ENCODE peak calls at places on chromosome 17, in four cellular contexts. F is upper lobe of right lung; N is CD4-positive, alpha-beta T cell; P is HepG2. O is an unnamed sample.
A peak's percentile ranks its signal among the peaks of the same experiment; 100 is the strongest.

GRCh38 chr17:720706-721539 is 6.3 kb upstream of the VPS53 start:
- DNase-seq in N (no peak), P (no peak), F (no peak), O (no peak)

GRCh38 chr17:11284811-11285210 is 43.8 kb downstream of the SHISA6 start:
- DNase-seq in F (no peak), P (no peak), N (no peak), O (no peak)

GRCh38 chr17:31442276-31442675 is 50.8 kb downstream of the RAB11FIP4 start:
- DNase-seq in P (no peak), N (no peak), F (no peak), O (no peak)

GRCh38 chr17:45103269-45103795 is 29.0 kb downstream of the PLCD3 start:
- DNase-seq in N (no peak), P (no peak), F (no peak), O (peak; percentile 24)

GRCh38 chr17:64128787-64129514 is 993 bp downstream of the ERN1 start:
- DNase-seq in F (no peak), N (no peak), P (no peak), O (no peak)

GRCh38 chr17:68455756-68456528 is 1.4 kb downstream of the WIPI1 start:
- DNase-seq in F (no peak), P (peak; percentile 89), N (no peak), O (no peak)

GRCh38 chr17:781920-782731 is at the start of the genes GLOD4 and MRM3:
- DNase-seq in P (peak; percentile 73), F (peak; percentile 97), N (peak; percentile 92), O (peak; percentile 97)

GRCh38 chr17:81381632-81382577 is 13.4 kb upstream of the BAHCC1 start:
- DNase-seq in F (peak; percentile 62), N (no peak), P (no peak), O (peak; percentile 58)

GRCh38 chr17:42754782-42755181 is 6.2 kb upstream of the RAMP2 start:
- DNase-seq in P (no peak), N (no peak), F (no peak), O (peak; percentile 82)

GRCh38 chr17:32494621-32495346 is 8.0 kb downstream of the CDK5R1 start:
- DNase-seq in P (no peak), F (no peak), N (no peak), O (no peak)

GRCh38 chr17:49226771-49227435 is 3.7 kb downstream of the PHOSPHO1 start:
- DNase-seq in F (no peak), N (no peak), P (no peak), O (no peak)

GRCh38 chr17:77802811-77803220 is 155.7 kb upstream of the TNRC6C start:
- DNase-seq in F (no peak), P (no peak), N (no peak), O (peak; percentile 29)

GRCh38 chr17:81219476-81220180 is 3.1 kb downstream of the CEP131 start:
- DNase-seq in P (no peak), F (no peak), N (no peak), O (no peak)

GRCh38 chr17:64572682-64573154 is 65.9 kb downstream of the CEP95 start:
- DNase-seq in N (no peak), F (no peak), P (peak; percentile 5), O (no peak)

GRCh38 chr17:47989700-47990099 is 18.8 kb downstream of the CDK5RAP3 start:
- DNase-seq in F (no peak), N (no peak), P (no peak), O (no peak)

GRCh38 chr17:9115446-9116265 is 94.3 kb downstream of the NTN1 start:
- DNase-seq in N (peak; percentile 24), P (peak; percentile 4), F (peak; percentile 64), O (peak; percentile 86)

GRCh38 chr17:7217113-7217987 is 2.3 kb downstream of the DLG4 start:
- DNase-seq in N (no peak), P (no peak), F (peak; percentile 69), O (peak; percentile 87)

GRCh38 chr17:30519707-30520106 is 42.5 kb downstream of the GOSR1 start:
- DNase-seq in P (no peak), F (no peak), N (no peak), O (no peak)

GRCh38 chr17:15134363-15134762 is 130.8 kb downstream of the PMP22 start:
- DNase-seq in N (no peak), P (no peak), F (no peak), O (no peak)

GRCh38 chr17:19364699-19365498 is 2.4 kb upstream of the B9D1 start:
- DNase-seq in N (no peak), F (peak; percentile 54), P (peak; percentile 70), O (no peak)

GRCh38 chr17:6374761-6375312 is 60.1 kb downstream of the AIPL1 start:
- DNase-seq in P (no peak), N (no peak), F (no peak), O (peak; percentile 86)

GRCh38 chr17:2043785-2044184 is 2.0 kb downstream of the OVCA2 start:
- DNase-seq in N (no peak), F (no peak), P (no peak), O (no peak)

GRCh38 chr17:7887482-7888183 is 956 bp upstream of the CHD3 start:
- DNase-seq in N (peak; percentile 87), P (peak; percentile 66), F (peak; percentile 95), O (peak; percentile 98)

GRCh38 chr17:27807567-27808470 is 7.5 kb upstream of the NOS2 start:
- DNase-seq in N (peak; percentile 51), P (no peak), F (no peak), O (no peak)

GRCh38 chr17:67241719-67242341 is 3.2 kb downstream of the HELZ start:
- DNase-seq in F (no peak), N (no peak), P (no peak), O (no peak)

GRCh38 chr17:18187226-18187625 is 3.6 kb downstream of the ALKBH5 start:
- DNase-seq in F (no peak), N (no peak), P (peak; percentile 40), O (no peak)

GRCh38 chr17:78268960-78269892 is 37.8 kb downstream of the TMEM235 start:
- DNase-seq in P (no peak), F (peak; percentile 73), N (no peak), O (peak; percentile 80)

GRCh38 chr17:55275894-55276804 is 11.4 kb downstream of the HLF start:
- DNase-seq in P (peak; percentile 74), N (no peak), F (no peak), O (no peak)

O was measured in kidney.